ENCODE peak calls at places on chromosomes 2 and 18, in eight cellular contexts. J, A, D, F, H, R, Z and B are unnamed samples.

GRCh38 chr18:76064998-76065397 is 430.0 kb downstream of the ZNF516 start:
- DNase-seq in J (no peak), A (no peak), D (no peak), F (no peak), H (no peak), R (no peak), Z (no peak), B (no peak)

GRCh38 chr2:214575030-214575949 is 164.4 kb downstream of the VWC2L start:
- DNase-seq in J (no peak), A (peak; percentile 29), D (no peak), F (no peak), H (no peak), R (no peak), Z (no peak), B (no peak)

GRCh38 chr2:64832926-64833325 is 156.3 kb upstream of the SLC1A4 start:
- DNase-seq in J (no peak), A (no peak), D (no peak), F (no peak), H (no peak), R (no peak), Z (no peak), B (no peak)

GRCh38 chr2:140892911-140893637 is 1237.7 kb downstream of the LRP1B start:
- DNase-seq in J (no peak), A (no peak), D (no peak), F (no peak), H (no peak), R (no peak), Z (no peak), B (no peak)

GRCh38 chr2:119174216-119174992 is 15.9 kb upstream of the C1QL2 start:
- DNase-seq in J (peak; percentile 41), A (peak; percentile 53), D (peak; percentile 58), F (no peak), H (peak; percentile 33), R (no peak), Z (peak; percentile 30), B (peak; percentile 41)

GRCh38 chr2:26652361-26653041 is 11.3 kb upstream of the CIB4 start:
- DNase-seq in J (no peak), A (no peak), D (peak; percentile 18), F (peak; percentile 40), H (no peak), R (no peak), Z (no peak), B (no peak)

GRCh38 chr18:72692086-72692485 is 147.9 kb upstream of the CBLN2 start:
- DNase-seq in J (no peak), A (no peak), D (no peak), F (no peak), H (no peak), R (no peak), Z (no peak), B (no peak)

GRCh38 chr2:29309090-29310054 is 194.2 kb downstream of the CLIP4 start:
- DNase-seq in J (peak; percentile 80), A (peak; percentile 44), D (peak; percentile 60), F (no peak), H (no peak), R (peak; percentile 80), Z (no peak), B (peak; percentile 53)

GRCh38 chr2:230849633-230850357 is 14.9 kb upstream of the ITM2C start:
- DNase-seq in J (peak; percentile 66), A (no peak), D (peak; percentile 46), F (no peak), H (peak; percentile 58), R (no peak), Z (peak; percentile 65), B (peak; percentile 22)